ENCODE peak calls at places on chromosomes 11 and 22, in five cellular contexts. J is Peyer's patch; S is prostate gland; N is CD8-positive, alpha-beta T cell; F is coronary artery. K is an unnamed sample.

GRCh38 chr11:10931761-10932700 is 74.2 kb upstream of the ZBED5 start:
- DNase-seq in N (no peak), F (no peak), J (no peak), S (peak), K (no peak)

GRCh38 chr11:13463779-13464290 is 813 bp upstream of the BTBD10 start:
- DNase-seq in F (no peak), S (no peak), J (no peak), N (no peak), K (no peak)

GRCh38 chr22:48456449-48456848 is 1371.2 kb downstream of the BRD1 start:
- DNase-seq in N (no peak), S (no peak), F (no peak), J (no peak), K (no peak)

GRCh38 chr11:102451693-102452460 is 688 bp downstream of the TMEM123 start:
- DNase-seq in J (peak), F (no peak), S (peak), N (peak), K (peak)

GRCh38 chr22:42116848-42117424 is 13.7 kb downstream of the CYP2D6 start:
- DNase-seq in F (no peak), N (no peak), J (no peak), S (no peak), K (no peak)

GRCh38 chr22:30305519-30305905 is 16.2 kb upstream of the CASTOR1 start:
- DNase-seq in J (peak), F (no peak), S (no peak), N (peak), K (peak)

GRCh38 chr11:43576834-43577521 is 103.6 kb upstream of the HSD17B12 start:
- DNase-seq in J (no peak), F (no peak), S (no peak), N (no peak), K (peak)

GRCh38 chr11:117827521-117828511 is 3.3 kb upstream of the FXYD2 start:
- DNase-seq in S (no peak), N (peak), F (peak), J (peak), K (peak)

GRCh38 chr22:46263208-46263575 is at the start of gene PKDREJ:
- DNase-seq in S (no peak), N (no peak), F (no peak), J (no peak), K (no peak)

GRCh38 chr22:26479792-26480610 is 3.6 kb downstream of the HPS4 start:
- DNase-seq in S (peak), F (no peak), N (no peak), J (no peak), K (no peak)

GRCh38 chr22:26477341-26477731 is 6.2 kb downstream of the HPS4 start:
- DNase-seq in S (no peak), N (no peak), J (no peak), F (no peak), K (no peak)

GRCh38 chr22:26480611-26480932 is 3.0 kb downstream of the HPS4 start:
- DNase-seq in N (no peak), F (no peak), J (no peak), S (no peak), K (no peak)

GRCh38 chr22:26481112-26481693 is 2.4 kb downstream of the HPS4 start:
- DNase-seq in J (no peak), N (no peak), S (no peak), F (no peak), K (no peak)

GRCh38 chr22:26479043-26479791 is 4.4 kb downstream of the HPS4 start:
- DNase-seq in J (no peak), S (peak), N (no peak), F (no peak), K (no peak)
- H3K4me3 ChIP-seq in J (peak), S (no peak), N (peak), F (peak), K (peak)

GRCh38 chr11:72821920-72822799 is 7.9 kb downstream of the ATG16L2 start:
- DNase-seq in J (peak), S (peak), N (peak), F (peak), K (peak)
- TF ChIP-seq CTCF in J (no peak), S (peak), N (no peak), F (peak), K (no peak)

GRCh38 chr11:119937412-119937811 is 200.5 kb downstream of the TRIM29 start:
- DNase-seq in N (no peak), S (no peak), F (no peak), J (no peak), K (no peak)
- H3K27ac ChIP-seq in N (no peak), S (no peak), F (no peak), J (no peak), K (no peak)

DNA sequence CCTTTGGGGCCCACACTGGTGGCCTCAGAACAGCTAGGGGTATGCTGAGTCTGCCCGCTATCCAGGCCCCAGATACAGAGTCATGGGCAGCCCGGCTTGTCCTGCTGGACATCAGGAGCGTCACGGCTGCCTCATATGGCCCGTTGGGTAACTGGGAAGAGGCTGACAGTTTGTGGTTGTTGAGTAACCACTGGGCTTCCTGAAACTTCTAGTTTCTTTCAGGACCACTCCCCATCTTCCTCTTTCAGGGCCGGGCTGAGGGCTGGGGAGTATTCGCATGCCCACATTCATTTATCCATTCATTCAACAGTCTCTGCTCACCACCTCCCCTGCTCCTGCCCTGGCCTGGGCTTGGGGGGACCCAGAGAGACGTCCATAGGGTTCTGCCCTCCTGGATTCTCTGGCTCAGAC is 13.4 kb upstream of the P2RY2 start:
- DNase-seq in N (no peak), J (peak), F (peak), S (no peak), K (no peak)
- H3K4me3 ChIP-seq in N (no peak), J (no peak), F (no peak), S (no peak), K (no peak)

DNA sequence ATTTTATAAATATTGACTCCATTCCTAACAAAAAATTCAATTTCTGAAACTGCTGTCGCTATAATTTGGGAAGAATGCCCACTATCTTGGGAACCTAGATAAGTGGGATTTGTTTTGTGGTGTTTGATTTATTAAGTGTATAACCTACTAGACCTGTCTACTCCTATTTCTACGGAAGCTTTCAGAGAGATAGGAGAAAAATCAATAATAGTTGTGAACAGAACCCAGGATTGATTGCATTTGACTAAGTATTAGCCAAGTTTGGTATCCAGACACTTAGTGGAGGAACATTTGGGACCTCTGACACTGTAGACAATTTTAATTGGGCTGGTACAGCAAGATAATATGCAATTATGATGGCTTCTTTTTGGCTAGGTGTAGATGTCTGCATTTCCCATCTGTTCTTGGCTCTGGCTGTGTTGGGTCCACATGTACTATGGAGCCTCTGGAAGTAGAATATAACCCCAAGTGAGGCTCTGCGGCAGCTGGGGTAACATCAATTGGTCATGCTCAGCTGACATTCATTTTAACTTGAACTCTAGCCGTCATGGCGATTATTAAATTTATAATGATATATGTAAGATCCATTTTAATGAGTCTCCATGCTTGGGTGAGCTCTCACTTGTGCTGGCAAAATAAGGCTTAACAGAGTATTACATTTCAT is 111.5 kb upstream of the E2F8 start:
- DNase-seq in F (peak), S (no peak), N (no peak), J (no peak), K (no peak)
- TF ChIP-seq CTCF in F (no peak), S (no peak), N (no peak), J (no peak), K (no peak)

GRCh38 chr11:75668508-75669297 is at the start of gene MAP6:
- DNase-seq in F (no peak), N (peak), S (no peak), J (no peak), K (no peak)

GRCh38 chr11:75665126-75665525 is 3.7 kb downstream of the MAP6 start:
- DNase-seq in S (no peak), N (no peak), J (no peak), F (no peak), K (no peak)

GRCh38 chr11:75667831-75668507 is 869 bp downstream of the MAP6 start:
- DNase-seq in S (peak), J (no peak), F (no peak), N (peak), K (peak)

GRCh38 chr11:75664366-75664765 is 4.5 kb downstream of the MAP6 start:
- DNase-seq in F (no peak), N (no peak), S (no peak), J (no peak), K (no peak)

GRCh38 chr11:75667268-75667830 is 1.5 kb downstream of the MAP6 start:
- DNase-seq in J (no peak), S (peak), F (no peak), N (no peak), K (peak)
- H3K27ac ChIP-seq in J (no peak), S (peak), F (peak), N (no peak), K (no peak)